ENCODE peak calls at places on chromosomes 13 and 19, in ten cellular contexts. Z is heart left ventricle; V is neural crest cell; G is Calu3; N is AG10803; B is T-helper 2 cell treated with Interferon-gamma antibody and Interleukin-4, amounts not matched to agents 5 μg/mL and 100 μg/mL, for 36 hours; U is CD8-positive, alpha-beta T cell; Y is T1000; F is H1; C is SK-N-SH. R is an unnamed sample.

GRCh38 chr19:35644987-35645679 is 3.0 kb upstream of the COX6B1 start:
- DNase-seq in G (peak), Y (peak), C (peak), V (peak), B (peak), F (peak), U (peak), N (peak), Z (peak), R (peak)

GRCh38 chr13:74465279-74465678 is 331.1 kb upstream of the KLF12 start:
- DNase-seq in N (no peak), Y (no peak), F (no peak), C (no peak), B (no peak), Z (no peak), V (no peak), G (no peak), U (no peak), R (no peak)

GRCh38 chr13:31090921-31091624 is 70.6 kb downstream of the HSPH1 start:
- DNase-seq in N (no peak), B (no peak), Y (no peak), V (no peak), Z (no peak), F (no peak), G (no peak), C (no peak), U (no peak), R (peak)

GRCh38 chr13:102333320-102334181 is 68.3 kb downstream of the FGF14 start:
- DNase-seq in B (no peak), Y (no peak), Z (no peak), G (no peak), U (no peak), V (no peak), F (no peak), N (no peak), C (no peak), R (no peak)

GRCh38 chr19:15330801-15331418 is 1.4 kb downstream of the BRD4 start:
- DNase-seq in G (no peak), U (peak), C (peak), Y (peak), F (no peak), Z (no peak), N (peak), V (no peak), B (peak), R (peak)

GRCh38 chr13:30157616-30157993 is 149.7 kb downstream of the KATNAL1 start:
- DNase-seq in N (no peak), Z (no peak), C (no peak), Y (no peak), B (no peak), G (no peak), U (no peak), V (no peak), F (no peak), R (no peak)

GRCh38 chr13:79628463-79628862 is 147.5 kb downstream of the NDFIP2 start:
- DNase-seq in B (no peak), Y (no peak), U (no peak), F (no peak), Z (no peak), C (peak), N (no peak), G (no peak), V (no peak), R (no peak)

GRCh38 chr13:44617648-44618047 is 41.5 kb upstream of the TSC22D1 start:
- DNase-seq in U (no peak), F (no peak), Y (no peak), C (no peak), N (no peak), B (no peak), G (no peak), V (no peak), Z (no peak), R (no peak)

GRCh38 chr13:58933475-58933874 is 1230.3 kb downstream of the DIAPH3 start:
- DNase-seq in B (no peak), V (no peak), N (no peak), C (no peak), G (no peak), U (no peak), Y (no peak), Z (no peak), F (no peak), R (no peak)

GRCh38 chr13:94435604-94436226 is 43.8 kb downstream of the DCT start:
- DNase-seq in U (no peak), Y (no peak), Z (no peak), N (peak), F (no peak), V (no peak), C (peak), B (no peak), G (no peak), R (peak)

GRCh38 chr19:16849168-16849567 is 20.0 kb downstream of the SIN3B start:
- DNase-seq in V (no peak), F (no peak), U (no peak), Y (peak), C (no peak), B (no peak), N (peak), Z (no peak), G (no peak), R (no peak)

GRCh38 chr13:97555034-97555433 is 121.1 kb downstream of the RAP2A start:
- DNase-seq in B (no peak), F (no peak), Y (no peak), G (no peak), V (no peak), U (no peak), Z (no peak), C (no peak), N (no peak), R (no peak)

GRCh38 chr13:108645376-108645775 is 16.0 kb downstream of the MYO16 start:
- DNase-seq in N (no peak), B (no peak), V (no peak), Y (no peak), G (no peak), U (no peak), Z (no peak), C (no peak), F (no peak), R (no peak)

GRCh38 chr13:51453308-51453958 is 597 bp upstream of the INTS6 start:
- DNase-seq in Y (no peak), Z (peak), C (peak), B (peak), V (no peak), G (peak), F (no peak), N (no peak), U (peak), R (peak)

GRCh38 chr19:55678121-55678671 is 3.2 kb downstream of the EPN1 start:
- DNase-seq in F (no peak), V (no peak), C (no peak), G (no peak), U (no peak), Z (no peak), Y (no peak), N (no peak), B (no peak), R (no peak)

GRCh38 chr19:39413903-39414608 is 1.6 kb downstream of the PLEKHG2 start:
- DNase-seq in G (peak), C (peak), V (no peak), F (peak), Z (no peak), N (peak), Y (no peak), B (no peak), U (no peak), R (no peak)

GRCh38 chr19:1013218-1013617 is 7.7 kb downstream of the TMEM259 start:
- DNase-seq in Z (no peak), B (no peak), C (no peak), V (no peak), N (no peak), G (no peak), F (no peak), U (no peak), Y (no peak), R (no peak)

GRCh38 chr19:3586124-3586626 is 897 bp downstream of the GIPC3 start:
- DNase-seq in U (peak), N (no peak), F (peak), Z (no peak), Y (no peak), G (no peak), C (peak), B (no peak), V (peak), R (no peak)

GRCh38 chr13:99968521-99969367 is 2.8 kb downstream of the ZIC5 start:
- DNase-seq in C (peak), B (no peak), N (no peak), V (no peak), U (no peak), Z (no peak), Y (no peak), F (no peak), G (no peak), R (no peak)

GRCh38 chr19:1580957-1581356 is 11.7 kb downstream of the MBD3 start:
- DNase-seq in Y (no peak), C (no peak), G (no peak), N (no peak), V (no peak), Z (no peak), U (no peak), F (no peak), B (no peak), R (no peak)

GRCh38 chr13:112545866-112546265 is 42.1 kb downstream of the TUBGCP3 start:
- DNase-seq in C (no peak), Z (no peak), N (peak), Y (no peak), B (no peak), F (no peak), G (no peak), U (no peak), V (no peak), R (no peak)

GRCh38 chr19:795691-796581 is 1.3 kb upstream of the PTBP1 start:
- DNase-seq in Y (no peak), V (no peak), N (no peak), G (no peak), U (no peak), C (no peak), B (no peak), Z (no peak), F (no peak), R (no peak)